ENCODE peak calls at places on chromosomes 16 and 17, in seven cellular contexts. W is mesenchymal stem cell, N is neuronal stem cell, T is H9, F is IMR-90, B is mesendoderm, R is H1. O is an unnamed sample.

GRCh38 chr17:34220045-34220775 is 34.9 kb upstream of the CCL2 start:
- DNase-seq in W (no peak), N (no peak), T (no peak), F (no peak), B (no peak), R (no peak), O (no peak)

GRCh38 chr17:30550512-30551273 is 73.5 kb downstream of the GOSR1 start:
- DNase-seq in W (peak; percentile 14), N (no peak), T (no peak), F (peak; percentile 19), B (no peak), R (no peak), O (no peak)

GRCh38 chr17:4777969-4778760 is 6.5 kb downstream of the TM4SF5 start:
- DNase-seq in W (no peak), N (no peak), T (no peak), F (peak; percentile 31), B (peak; percentile 32), R (no peak), O (peak; percentile 90)

GRCh38 chr17:81160306-81160705 is 5.0 kb upstream of the PVALEF start:
- DNase-seq in W (no peak), N (no peak), T (no peak), F (no peak), B (no peak), R (no peak), O (no peak)

GRCh38 chr17:9768381-9768934 is 22.9 kb downstream of the DHRS7C start:
- DNase-seq in W (peak; percentile 40), N (peak; percentile 15), T (no peak), F (peak; percentile 16), B (peak; percentile 61), R (no peak), O (no peak)

GRCh38 chr17:28086519-28086918 is 44.0 kb downstream of the NLK start:
- DNase-seq in W (no peak), N (no peak), T (no peak), F (peak; percentile 50), B (no peak), R (no peak), O (no peak)

GRCh38 chr16:65634291-65634690 is 512.4 kb upstream of the CDH11 start:
- DNase-seq in W (peak; percentile 2), N (no peak), T (no peak), F (peak; percentile 4), B (no peak), R (no peak), O (no peak)

GRCh38 chr16:15502041-15502725 is 67.8 kb downstream of the BMERB1 start:
- DNase-seq in W (peak; percentile 97), N (no peak), T (no peak), F (peak; percentile 96), B (peak; percentile 92), R (no peak), O (peak; percentile 31)

GRCh38 chr16:19168173-19169080 is at the start of gene SYT17:
- DNase-seq in W (peak; percentile 45), N (peak; percentile 21), T (no peak), F (no peak), B (peak; percentile 55), R (no peak), O (peak; percentile 76)

GRCh38 chr16:57178793-57179212 is 7.0 kb downstream of the PSME3IP1 start:
- DNase-seq in W (peak; percentile 78), N (no peak), T (no peak), F (peak; percentile 41), B (peak; percentile 82), R (no peak), O (peak; percentile 41)
- H3K4me2 ChIP-seq in W (no peak overlapping the region), N (no peak overlapping the region), T (no peak overlapping the region), F (peak overlapping the region; percentile 18), B (no peak overlapping the region), R (no peak overlapping the region), O (no peak overlapping the region)

GRCh38 chr17:66923881-66924280 is 40.6 kb upstream of the CACNG4 start:
- DNase-seq in W (no peak), N (no peak), T (no peak), F (no peak), B (no peak), R (no peak), O (no peak)
- H2BK5ac ChIP-seq in W (no peak overlapping the region), N (no peak overlapping the region), T (no peak overlapping the region), F (no peak overlapping the region), B (no peak overlapping the region), R (no peak overlapping the region), O (no peak overlapping the region)

GRCh38 chr16:10888320-10888937 is 11.4 kb downstream of the CIITA start:
- DNase-seq in W (no peak), N (no peak), T (no peak), F (no peak), B (no peak), R (no peak), O (no peak)
- H3K9ac ChIP-seq in W (no peak overlapping the region), N (no peak overlapping the region), T (no peak overlapping the region), F (no peak overlapping the region), B (no peak overlapping the region), R (no peak overlapping the region), O (no peak overlapping the region)

DNA sequence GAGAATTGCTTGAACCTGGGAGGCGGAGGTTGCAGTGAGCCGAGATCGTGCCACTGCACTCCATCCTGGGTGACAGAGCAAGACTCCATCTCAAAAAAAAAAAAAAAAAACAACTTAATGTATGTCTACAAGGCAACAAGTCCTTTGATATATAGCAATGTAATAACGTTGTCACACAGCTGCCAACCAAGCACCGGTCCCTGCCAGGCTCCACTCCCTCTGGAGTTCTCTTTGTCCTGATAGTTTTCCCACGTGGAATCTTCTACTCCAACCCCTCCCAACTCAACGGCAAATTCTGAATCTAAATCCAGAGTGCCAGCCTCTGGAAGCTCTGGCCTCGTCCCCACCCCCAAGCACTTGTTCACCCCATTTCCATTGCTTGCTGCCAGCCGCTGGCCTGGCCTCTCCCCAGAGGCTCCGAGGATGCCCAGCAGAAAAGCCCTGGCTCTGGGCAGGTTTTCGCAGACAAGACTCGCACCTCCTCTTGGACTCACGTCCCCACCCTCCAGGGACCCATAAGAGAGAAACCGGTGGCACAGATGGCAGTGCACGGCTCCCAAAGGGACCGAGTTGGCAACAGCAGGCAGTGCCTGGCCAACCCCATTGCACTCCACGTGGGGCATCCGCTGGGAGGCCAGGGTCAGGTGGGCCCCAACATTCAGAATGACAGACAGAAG is 15.9 kb upstream of the CBX2 start:
- DNase-seq in W (no peak), N (no peak), T (no peak), F (no peak), B (no peak), R (no peak), O (no peak)
- H3K4me2 ChIP-seq in W (peak overlapping the region; percentile 4), N (no peak overlapping the region), T (no peak overlapping the region), F (no peak overlapping the region), B (no peak overlapping the region), R (no peak overlapping the region), O (no peak overlapping the region)

O was measured in trophoblast cell.